ENCODE peak calls at places on chromosome 6, in four cellular contexts. K, G, Q and J are unnamed samples.

GRCh38 chr6:157221049-157221816 is 102.1 kb downstream of the TMEM242 start:
- DNase-seq in K (peak), G (peak), Q (peak), J (peak)

GRCh38 chr6:100210138-100210872 is 216.3 kb upstream of the MCHR2 start:
- DNase-seq in K (no peak), G (no peak), Q (no peak), J (no peak)

GRCh38 chr6:5787054-5787720 is 219.5 kb downstream of the NRN1 start:
- DNase-seq in K (no peak), G (no peak), Q (no peak), J (no peak)

GRCh38 chr6:51857134-51857533 is 230.3 kb downstream of the PKHD1 start:
- DNase-seq in K (no peak), G (no peak), Q (no peak), J (no peak)

GRCh38 chr6:146543211-146543939 is at the start of gene RAB32:
- DNase-seq in K (no peak), G (no peak), Q (peak), J (peak)

GRCh38 chr6:3531481-3531880 is 74.6 kb upstream of the SLC22A23 start:
- DNase-seq in K (no peak), G (no peak), Q (no peak), J (no peak)

GRCh38 chr6:138099832-138100231 is 7.4 kb downstream of the PERP start:
- DNase-seq in K (no peak), G (no peak), Q (peak), J (peak)

GRCh38 chr6:45687570-45687969 is 309.8 kb upstream of the SUPT3H start:
- DNase-seq in K (no peak), G (no peak), Q (no peak), J (peak)

GRCh38 chr6:5737460-5737859 is 269.3 kb downstream of the NRN1 start:
- DNase-seq in K (no peak), G (no peak), Q (no peak), J (no peak)